ENCODE peak calls at places on chromosomes 5 and 9, in seven cellular contexts. U is esophagus squamous epithelium; F is spleen; S is GM04504; T is heart left ventricle; L is HT1080; R is stimulated activated CD4-positive, alpha-beta T cell treated with anti-CD3 and anti-CD28 coated beads, Interleukin-4, amount 100 ng/mL, for 24 hours. X is an unnamed sample.

GRCh38 chr5:3650315-3650714 is 54.7 kb downstream of the IRX1 start:
- DNase-seq in F (no peak), U (no peak), R (no peak), L (no peak), T (no peak), S (peak), X (no peak)

GRCh38 chr5:10485897-10486296 is 44.2 kb downstream of the ROPN1L start:
- DNase-seq in R (no peak), T (no peak), F (peak), U (no peak), L (no peak), S (no peak), X (no peak)

GRCh38 chr5:17732351-17732923 is 98.2 kb downstream of the TAF11L14 start:
- DNase-seq in S (no peak), F (no peak), U (no peak), L (no peak), T (no peak), R (no peak), X (no peak)

GRCh38 chr9:110266786-110267185 is 10.5 kb upstream of the TXN start:
- DNase-seq in U (no peak), S (no peak), L (no peak), R (no peak), T (no peak), F (no peak), X (no peak)

GRCh38 chr5:172795401-172795977 is 24.5 kb upstream of the DUSP1 start:
- DNase-seq in U (no peak), F (no peak), L (peak), S (peak), R (no peak), T (peak), X (no peak)

GRCh38 chr9:98191615-98192502 is 578 bp downstream of the CORO2A start:
- DNase-seq in R (peak), S (no peak), U (no peak), L (peak), F (peak), T (no peak), X (peak)

GRCh38 chr9:129613520-129614175 is 7.3 kb downstream of the C9orf50 start:
- DNase-seq in F (no peak), L (no peak), R (no peak), T (no peak), U (no peak), S (no peak), X (no peak)

GRCh38 chr9:100087218-100087617 is 11.6 kb downstream of the ERP44 start:
- DNase-seq in R (no peak), S (no peak), L (peak), F (no peak), T (no peak), U (no peak), X (no peak)

GRCh38 chr9:125932012-125932411 is 184.8 kb downstream of the PBX3 start:
- DNase-seq in S (peak), R (no peak), T (no peak), L (peak), U (no peak), F (no peak), X (no peak)

GRCh38 chr5:2303391-2304100 is 420.8 kb upstream of the IRX4 start:
- DNase-seq in R (no peak), U (no peak), F (no peak), T (no peak), L (no peak), S (no peak), X (no peak)

GRCh38 chr9:133128152-133128551 is 7.1 kb upstream of the RALGDS start:
- DNase-seq in U (no peak), S (no peak), T (no peak), L (no peak), F (no peak), R (no peak), X (no peak)

GRCh38 chr5:174585472-174585871 is 138.9 kb upstream of the MSX2 start:
- DNase-seq in L (no peak), U (no peak), S (no peak), F (no peak), R (no peak), T (no peak), X (no peak)

GRCh38 chr5:128669803-128670202 is 131.8 kb upstream of the FBN2 start:
- DNase-seq in L (peak), S (no peak), T (no peak), R (no peak), U (no peak), F (no peak), X (no peak)

GRCh38 chr5:172043822-172044221 is 37.4 kb upstream of the FBXW11 start:
- DNase-seq in S (no peak), F (peak), R (no peak), L (no peak), U (no peak), T (no peak), X (no peak)

GRCh38 chr9:5971740-5972139 is 43.7 kb downstream of the RANBP6 start:
- DNase-seq in F (no peak), S (no peak), T (no peak), R (no peak), L (peak), U (no peak), X (no peak)

GRCh38 chr5:41408676-41409443 is 101.5 kb downstream of the PLCXD3 start:
- DNase-seq in S (no peak), F (no peak), U (no peak), T (no peak), L (peak), R (no peak), X (no peak)

GRCh38 chr5:127754259-127754658 is 51.1 kb downstream of the CCDC192 start:
- DNase-seq in U (no peak), T (no peak), S (no peak), F (no peak), R (no peak), L (no peak), X (no peak)

GRCh38 chr5:84603557-84604185 is 219.0 kb upstream of the EDIL3 start:
- DNase-seq in U (no peak), F (no peak), L (peak), T (no peak), R (no peak), S (peak), X (no peak)

GRCh38 chr5:148255456-148255855 is 13.1 kb upstream of the SPINK13 start:
- DNase-seq in U (no peak), R (no peak), S (no peak), L (no peak), F (no peak), T (no peak), X (no peak)

GRCh38 chr5:154543380-154543779 is 65.4 kb upstream of the HAND1 start:
- DNase-seq in L (no peak), U (no peak), F (no peak), R (no peak), S (no peak), T (no peak), X (no peak)

GRCh38 chr9:136786451-136786850 is 4.7 kb upstream of the TMEM141 start:
- DNase-seq in R (no peak), S (no peak), T (no peak), F (no peak), U (no peak), L (no peak), X (no peak)

GRCh38 chr9:113219186-113219936 is 1.7 kb downstream of the FKBP15 start:
- DNase-seq in U (no peak), L (no peak), T (no peak), S (no peak), R (no peak), F (no peak), X (no peak)